ENCODE peak calls at places on chromosomes 13 and 19, in nine cellular contexts. A is neural progenitor cell, D is HCT116, O is GM23338, B is GM23248, J is PC-3, X is MM.1S, H is SK-N-SH, I is hepatocyte. E is an unnamed sample.

GRCh38 chr13:93552596-93552995 is 326.0 kb downstream of the GPC6 start:
- DNase-seq in H (no peak), B (no peak), D (no peak), J (no peak), A (no peak), X (no peak), O (peak; percentile 52), I (no peak), E (no peak)

GRCh38 chr19:15123900-15124299 is 16.7 kb downstream of the SYDE1 start:
- DNase-seq in X (no peak), A (no peak), J (no peak), D (no peak), B (peak; percentile 40), O (no peak), I (no peak), H (peak; percentile 76), E (no peak)

GRCh38 chr19:49387936-49388372 is at the start of gene KASH5:
- DNase-seq in H (peak; percentile 87), D (no peak), J (peak; percentile 42), A (no peak), O (peak; percentile 62), X (peak; percentile 89), I (no peak), B (no peak), E (peak; percentile 98)

GRCh38 chr19:48613852-48614435 is 932 bp downstream of the FAM83E start:
- DNase-seq in J (no peak), O (no peak), I (no peak), X (no peak), A (no peak), B (peak; percentile 26), H (no peak), D (no peak), E (no peak)

GRCh38 chr13:114249062-114249461 is 14.4 kb downstream of the CDC16 start:
- DNase-seq in D (no peak), I (no peak), H (no peak), X (no peak), J (no peak), B (no peak), O (no peak), A (no peak), E (no peak)

GRCh38 chr19:21902596-21902995 is 66.6 kb upstream of the ZNF43 start:
- DNase-seq in B (no peak), J (no peak), I (no peak), H (no peak), O (no peak), D (no peak), A (no peak), X (no peak), E (no peak)

GRCh38 chr19:31223805-31224534 is 125.3 kb downstream of the TSHZ3 start:
- DNase-seq in J (no peak), A (no peak), X (no peak), H (no peak), D (no peak), I (peak; percentile 8), O (no peak), B (peak; percentile 98), E (no peak)

GRCh38 chr13:86882835-86883234 is 788.3 kb upstream of the SLITRK5 start:
- DNase-seq in J (no peak), H (no peak), X (no peak), A (no peak), O (no peak), B (no peak), I (no peak), D (no peak), E (no peak)

GRCh38 chr13:21014666-21015170 is 46.7 kb downstream of the LATS2 start:
- DNase-seq in H (no peak), O (no peak), I (peak; percentile 45), D (no peak), X (no peak), J (peak; percentile 74), B (peak; percentile 92), A (no peak), E (no peak)

GRCh38 chr13:30847697-30848307 is 58.3 kb upstream of the MEDAG start:
- DNase-seq in D (no peak), A (no peak), H (no peak), X (no peak), B (peak; percentile 99), J (no peak), I (peak; percentile 57), O (no peak), E (no peak)

GRCh38 chr19:11244846-11245589 is 5.6 kb downstream of the ANGPTL8 start:
- DNase-seq in H (no peak), D (no peak), A (no peak), B (no peak), J (peak; percentile 24), O (no peak), I (no peak), X (no peak), E (no peak)

GRCh38 chr19:45474941-45475516 is 7.2 kb downstream of the FOSB start:
- DNase-seq in J (no peak), D (no peak), O (no peak), H (no peak), I (peak; percentile 25), X (no peak), B (peak; percentile 33), A (no peak), E (no peak)

GRCh38 chr19:58007285-58007684 is 4.7 kb upstream of the ZNF606 start:
- DNase-seq in B (no peak), X (no peak), O (peak; percentile 81), I (no peak), J (no peak), A (no peak), D (no peak), H (no peak), E (peak; percentile 22)

GRCh38 chr19:58000677-58001076 is 1.9 kb downstream of the ZNF606 start:
- DNase-seq in D (no peak), X (no peak), O (no peak), A (no peak), H (no peak), I (no peak), B (no peak), J (no peak), E (no peak)

GRCh38 chr19:58002384-58003152 is at the start of gene ZNF606:
- DNase-seq in X (peak; percentile 44), B (peak; percentile 96), J (peak; percentile 81), A (peak; percentile 96), H (peak; percentile 94), I (peak; percentile 96), O (peak; percentile 94), D (no peak), E (peak; percentile 81)

GRCh38 chr19:58001895-58002369 is 688 bp downstream of the ZNF606 start:
- DNase-seq in X (no peak), B (no peak), H (peak; percentile 33), A (no peak), I (no peak), D (no peak), O (no peak), J (no peak), E (no peak)

GRCh38 chr19:58003153-58003828 is 671 bp upstream of the ZNF606 start:
- DNase-seq in H (no peak), J (no peak), A (no peak), O (peak; percentile 53), D (no peak), I (no peak), X (no peak), B (peak; percentile 46), E (no peak)
- H3K4me2 ChIP-seq in H (peak overlapping the region; percentile 44), J (peak overlapping the region; percentile 91), A (peak overlapping the region; percentile 91), O (peak overlapping the region; percentile 80), D (no peak overlapping the region), I (peak overlapping the region; percentile 85), X (peak overlapping the region; percentile 18), B (peak overlapping the region; percentile 76), E (peak overlapping the region; percentile 61)

DNA sequence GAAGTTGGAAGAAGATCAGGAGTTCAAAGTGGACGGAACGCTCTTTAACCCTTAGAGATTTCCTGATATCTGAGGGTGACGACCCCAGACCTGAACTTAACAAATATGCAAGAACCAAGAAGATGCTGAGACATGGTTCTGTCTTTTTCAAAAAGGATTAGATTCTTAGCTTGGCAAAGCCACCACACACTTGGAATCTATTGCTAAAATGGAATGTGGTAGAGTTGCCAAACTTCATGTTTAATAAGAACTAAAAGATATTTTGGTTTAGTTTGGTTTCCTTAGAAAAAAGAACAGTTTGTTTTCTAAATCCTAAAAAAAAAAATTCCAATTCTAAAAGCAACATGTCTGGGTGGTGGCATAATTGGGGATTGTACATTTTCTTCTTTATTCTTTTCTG is 29.5 kb downstream of the UNC13A start:
- DNase-seq in B (peak; percentile 48), J (no peak), O (no peak), H (no peak), X (no peak), A (no peak), D (no peak), I (no peak), E (no peak)
- TF ChIP-seq EZH2phosphoT487 in B (no peak), J (no peak), O (no peak), H (no peak), X (no peak), A (no peak), D (no peak), I (no peak), E (no peak)

DNA sequence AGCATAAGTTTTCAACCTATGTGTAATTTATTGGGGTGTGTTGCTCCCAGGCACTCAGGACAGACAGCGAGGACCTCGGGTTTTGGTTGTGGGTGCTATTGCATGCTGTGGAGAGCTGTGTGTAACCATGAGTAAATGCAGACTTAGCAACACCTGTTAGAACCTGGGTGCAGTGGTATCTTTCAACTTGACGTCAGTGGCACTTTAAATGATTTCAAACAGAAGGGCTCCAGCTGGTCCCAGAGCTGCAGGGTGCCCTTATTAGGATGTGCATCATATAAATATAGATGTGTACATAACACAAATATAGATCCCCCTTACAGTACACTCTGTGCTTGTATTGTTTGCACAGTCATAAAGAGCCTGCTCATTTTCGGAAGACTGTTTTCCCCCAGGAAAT is 228.3 kb upstream of the IRS2 start:
- DNase-seq in H (no peak), B (no peak), A (no peak), J (peak; percentile 49), X (no peak), I (no peak), O (no peak), D (no peak), E (no peak)
- H3K4me1 ChIP-seq in H (peaks cover 42% of the 10 kb centered on the region), B (peaks cover 60% of the 10 kb centered on the region), A (no peaks in the 10 kb centered on the region), J (peaks cover 79% of the 10 kb centered on the region), X (no peaks in the 10 kb centered on the region), I (peaks cover 40% of the 10 kb centered on the region), O (no peaks in the 10 kb centered on the region), D (peaks cover 67% of the 10 kb centered on the region), E (no peaks in the 10 kb centered on the region)

GRCh38 chr13:43574601-43575000 is 212.2 kb downstream of the ENOX1 start:
- DNase-seq in H (no peak), X (no peak), B (no peak), I (no peak), J (no peak), O (no peak), A (no peak), D (no peak), E (no peak)

GRCh38 chr13:43572601-43573360 is 214.0 kb downstream of the ENOX1 start:
- DNase-seq in I (no peak), X (no peak), A (peak; percentile 29), D (no peak), J (peak; percentile 62), B (peak; percentile 91), H (no peak), O (no peak), E (no peak)

GRCh38 chr13:43569688-43570087 is 217.1 kb downstream of the ENOX1 start:
- DNase-seq in B (peak; percentile 38), X (no peak), J (no peak), H (no peak), A (no peak), I (peak; percentile 17), D (no peak), O (no peak), E (no peak)

GRCh38 chr13:43573787-43574562 is 212.8 kb downstream of the ENOX1 start:
- DNase-seq in D (no peak), B (no peak), O (no peak), J (no peak), I (no peak), A (no peak), H (no peak), X (no peak), E (no peak)

GRCh38 chr13:43573361-43573740 is 213.4 kb downstream of the ENOX1 start:
- DNase-seq in O (peak; percentile 31), H (no peak), A (no peak), B (no peak), J (peak; percentile 63), I (no peak), D (no peak), X (no peak), E (no peak)
- H3K4me2 ChIP-seq in O (no peak overlapping the region), H (no peak overlapping the region), A (no peak overlapping the region), B (peak overlapping the region; percentile 20), J (peak overlapping the region; percentile 45), I (peak overlapping the region; percentile 44), D (peak overlapping the region; percentile 12), X (no peak overlapping the region), E (no peak overlapping the region)

E was measured in OCI-LY7.